ENCODE peak calls at places on chromosome 3, in four cellular contexts. S is endothelial cell, D is colonic mucosa, G is heart left ventricle. N is an unnamed sample.

GRCh38 chr3:196198771-196199753 is 12.1 kb downstream of the ZDHHC19 start:
- DNase-seq in D (no peak), G (no peak), S (no peak), N (no peak)

GRCh38 chr3:57805674-57806073 is 49.6 kb downstream of the SLMAP start:
- DNase-seq in D (no peak), S (no peak), G (no peak), N (peak)

GRCh38 chr3:57163751-57164150 is 1.4 kb downstream of the IL17RD start:
- DNase-seq in S (no peak), D (no peak), G (no peak), N (no peak)

GRCh38 chr3:145094355-145094941 is 1066.5 kb downstream of the PLOD2 start:
- DNase-seq in G (no peak), S (no peak), D (no peak), N (peak)

GRCh38 chr3:123094492-123094891 is 27.7 kb downstream of the PDIA5 start:
- DNase-seq in S (no peak), G (no peak), D (no peak), N (no peak)

GRCh38 chr3:16086690-16087089 is 87.8 kb upstream of the GALNT15 start:
- DNase-seq in D (no peak), S (peak), G (no peak), N (no peak)

GRCh38 chr3:4303187-4304123 is at the start of gene SETMAR:
- DNase-seq in S (peak), G (peak), D (peak), N (peak)

GRCh38 chr3:39718674-39719595 is 90.5 kb upstream of the MYRIP start:
- DNase-seq in G (no peak), D (no peak), S (no peak), N (no peak)

DNA sequence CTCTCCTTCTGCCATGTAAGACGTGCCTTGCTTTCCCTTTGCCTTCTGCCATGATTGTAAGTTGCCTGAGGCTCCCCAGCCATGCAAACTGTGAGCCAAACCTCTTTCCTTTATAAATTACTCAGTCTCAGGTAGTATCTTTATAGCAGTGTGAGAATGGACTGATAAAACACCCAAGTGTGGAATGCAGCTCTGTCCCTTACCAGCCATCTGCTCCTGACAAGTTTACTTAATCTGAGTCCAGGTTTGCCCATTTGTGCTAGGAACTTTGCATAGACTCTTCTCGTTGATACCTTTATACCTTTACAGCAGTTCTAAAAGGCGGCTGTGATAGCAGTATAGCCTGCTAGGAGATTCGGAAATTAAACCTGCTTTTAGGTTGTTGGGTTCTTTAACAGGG is 48.1 kb downstream of the SLC25A26 start:
- DNase-seq in G (no peak), S (no peak), D (no peak), N (no peak)
- TF ChIP-seq CTCF in G (no peak), S (no peak), D (no peak), N (no peak)

GRCh38 chr3:139319428-139320402 is 24.1 kb upstream of the MRPS22 start:
- DNase-seq in D (no peak), G (no peak), S (peak), N (peak)
- TF ChIP-seq CTCF in D (no peak), G (peak), S (peak), N (no peak)

DNA sequence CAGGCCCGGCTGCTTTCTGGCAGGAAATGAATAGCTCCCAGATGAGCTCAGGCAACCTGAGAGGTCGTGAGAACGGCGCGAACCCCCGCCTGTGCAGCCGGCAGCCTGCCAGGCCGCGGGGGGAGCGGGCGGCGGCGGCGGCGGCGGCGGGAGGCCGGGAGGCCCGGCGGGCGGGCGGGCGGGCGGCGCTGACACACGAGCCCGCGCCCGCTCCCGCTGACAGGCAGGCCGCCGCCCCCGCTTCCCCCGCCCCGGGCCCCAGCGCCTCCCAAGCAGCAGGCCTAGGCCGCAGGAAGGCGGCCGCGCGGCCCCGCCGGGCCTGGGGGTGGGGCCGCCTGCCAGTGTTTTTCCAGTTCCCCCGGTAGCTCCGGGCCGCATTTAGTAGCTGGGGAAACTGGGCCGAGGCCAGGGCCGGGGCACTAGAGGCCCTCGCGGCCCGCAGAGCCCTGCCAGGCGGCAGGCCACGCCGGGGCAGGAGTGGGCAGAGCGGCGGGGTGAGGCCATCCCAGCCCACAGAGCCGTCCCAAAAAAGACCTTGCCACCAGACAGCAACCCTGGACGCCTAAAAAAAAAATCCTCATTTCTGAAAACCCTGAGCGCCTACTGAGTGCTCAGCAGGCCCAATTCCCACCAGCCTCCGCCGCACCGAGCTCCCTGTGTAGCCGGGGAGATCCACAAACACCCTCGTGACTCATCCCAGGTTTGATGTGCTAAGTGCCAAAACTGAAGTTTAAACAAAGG is 5.6 kb downstream of the HES1 start:
- DNase-seq in S (peak), G (peak), D (peak), N (peak)
- TF ChIP-seq CTCF in S (no peak), G (no peak), D (no peak), N (no peak)

GRCh38 chr3:128498127-128498626 is 5.2 kb upstream of the GATA2 start:
- DNase-seq in S (no peak), G (no peak), D (no peak), N (no peak)
- TF ChIP-seq CTCF in S (no peak), G (no peak), D (no peak), N (no peak)

DNA sequence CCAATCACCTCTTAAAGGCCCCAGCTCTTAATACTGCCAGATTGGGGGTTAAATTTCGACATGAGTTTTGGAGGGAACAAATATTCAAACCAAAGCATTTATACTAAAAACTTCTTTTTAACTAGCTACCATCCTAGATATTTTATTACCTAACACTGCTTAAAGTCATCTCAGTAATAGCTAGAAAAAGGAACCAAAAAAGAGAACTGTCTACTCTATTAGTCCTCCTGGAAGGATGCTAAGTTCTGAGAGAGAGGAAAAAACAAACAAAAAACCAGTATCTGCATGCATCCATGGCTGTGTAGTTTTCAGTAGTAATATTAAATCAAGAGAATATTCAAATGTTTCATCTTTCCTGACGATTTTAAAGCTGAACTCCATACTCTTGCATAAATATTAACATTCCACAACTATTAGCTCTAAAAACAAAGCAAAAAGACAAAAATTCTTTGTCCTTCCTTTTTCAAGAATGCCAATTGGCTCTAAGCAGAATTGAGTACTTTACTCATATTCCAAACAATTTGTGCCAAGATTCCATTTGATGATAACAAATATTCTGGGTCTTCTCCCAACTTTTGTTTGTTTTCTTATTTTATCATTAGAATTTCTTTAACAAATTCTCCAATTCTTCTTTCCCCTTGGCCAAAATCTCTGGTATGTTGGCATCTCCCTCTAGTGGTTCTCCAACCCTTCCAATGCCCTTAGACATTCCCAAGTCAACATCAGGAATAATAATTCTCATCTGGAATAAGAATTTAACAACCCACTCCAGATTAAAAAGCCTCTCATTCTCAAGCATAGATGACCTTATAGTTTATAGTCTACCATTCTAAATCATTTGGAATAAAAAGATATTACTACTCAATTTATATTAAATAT is 5.5 kb downstream of the CPOX start:
- DNase-seq in S (no peak), G (no peak), D (no peak), N (no peak)
- TF ChIP-seq CTCF in S (no peak), G (no peak), D (no peak), N (no peak)

GRCh38 chr3:99875925-99876781 is 58.5 kb downstream of the CMSS1 start:
- DNase-seq in G (peak), S (peak), D (peak), N (peak)
- TF ChIP-seq CTCF in G (no peak), S (no peak), D (no peak), N (no peak)

GRCh38 chr3:66196633-66197032 is 24.2 kb upstream of the SLC25A26 start:
- DNase-seq in G (no peak), S (no peak), D (no peak), N (no peak)
- TF ChIP-seq CTCF in G (peak), S (no peak), D (no peak), N (no peak)

DNA sequence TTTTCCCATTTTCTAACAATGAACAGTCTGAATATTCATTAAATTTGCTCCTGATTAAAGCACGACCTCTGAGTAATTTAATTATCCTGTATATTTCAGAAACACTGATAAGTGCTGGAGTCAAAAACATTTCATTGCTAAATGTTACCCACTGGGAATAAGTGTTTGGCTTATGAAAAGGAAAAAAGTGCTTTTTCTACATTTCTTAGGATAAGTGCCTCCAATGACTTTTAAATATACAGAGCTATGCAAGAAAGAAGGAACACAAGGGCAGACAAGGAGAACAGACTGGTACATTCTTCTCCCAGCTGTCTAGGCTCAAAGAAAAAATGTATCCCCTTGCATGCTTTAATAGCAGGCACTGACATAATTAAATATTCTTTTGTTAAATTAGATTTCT is 32.3 kb upstream of the SYNPR start:
- DNase-seq in S (no peak), G (no peak), D (no peak), N (no peak)
- TF ChIP-seq CTCF in S (no peak), G (no peak), D (no peak), N (no peak)

DNA sequence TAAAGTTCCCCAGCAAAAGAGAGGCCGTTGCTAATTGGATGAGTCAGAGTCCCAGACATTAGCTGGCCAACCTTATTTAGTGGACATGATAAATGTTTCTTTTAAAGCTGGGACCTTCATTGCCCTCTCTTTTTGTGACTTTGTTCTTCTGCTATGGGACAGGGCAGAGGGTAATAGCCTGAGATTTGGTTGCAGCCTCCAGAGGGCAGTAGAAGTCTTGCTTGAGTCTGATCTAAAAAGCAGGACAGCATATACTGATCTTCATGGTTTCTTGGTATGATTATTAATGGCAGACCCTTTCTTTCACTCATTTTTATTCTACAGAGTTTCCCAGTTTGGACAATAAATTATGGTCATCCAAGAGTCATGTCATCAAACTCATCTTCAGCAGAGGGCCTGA is 25.1 kb upstream of the ZKSCAN7 start:
- DNase-seq in D (peak), S (no peak), G (no peak), N (no peak)
- TF ChIP-seq CTCF in D (no peak), S (no peak), G (no peak), N (no peak)